ENCODE peak calls at places on chromosomes 5 and 9, in six cellular contexts. G is HCT116, W is lower lobe of right lung, D is heart right ventricle, C is heart left ventricle, Q is astrocyte. T is an unnamed sample. For H3K27me3, the result is how much of the 10 kb centered on the place peaks cover.

GRCh38 chr9:113990975-113991471 is 87.1 kb downstream of the AMBP start:
- DNase-seq in G (no peak), W (no peak), D (no peak), C (no peak), Q (no peak), T (no peak)

GRCh38 chr5:377326-377981 is 55.9 kb downstream of the AHRR start:
- DNase-seq in G (no peak), W (peak), D (no peak), C (no peak), Q (no peak), T (peak)

GRCh38 chr9:6090272-6090671 is 74.8 kb upstream of the RANBP6 start:
- DNase-seq in G (no peak), W (no peak), D (no peak), C (peak), Q (no peak), T (no peak)

GRCh38 chr5:135230326-135230925 is 168.6 kb downstream of the MACROH2A1 start:
- DNase-seq in G (no peak), W (peak), D (peak), C (peak), Q (peak), T (peak)

GRCh38 chr5:52814749-52815148 is 27.0 kb downstream of the ITGA1 start:
- DNase-seq in G (no peak), W (no peak), D (no peak), C (no peak), Q (no peak), T (no peak)

GRCh38 chr9:114738581-114739316 is 56.8 kb upstream of the TEX48 start:
- DNase-seq in G (peak), W (peak), D (peak), C (peak), Q (peak), T (peak)

GRCh38 chr5:176860381-176860780 is 38.8 kb downstream of the HK3 start:
- DNase-seq in G (no peak), W (no peak), D (no peak), C (peak), Q (no peak), T (no peak)

GRCh38 chr5:68027519-68027918 is 188.0 kb upstream of the PIK3R1 start:
- DNase-seq in G (no peak), W (no peak), D (no peak), C (no peak), Q (peak), T (no peak)

GRCh38 chr5:15592728-15593127 is 92.7 kb downstream of the FBXL7 start:
- DNase-seq in G (no peak), W (no peak), D (no peak), C (no peak), Q (no peak), T (no peak)

GRCh38 chr5:120465281-120465961 is 1.3 kb downstream of the PRR16 start:
- DNase-seq in G (no peak), W (no peak), D (peak), C (peak), Q (peak), T (peak)

GRCh38 chr9:20382460-20383071 is 239.7 kb downstream of the MLLT3 start:
- DNase-seq in G (no peak), W (no peak), D (no peak), C (no peak), Q (peak), T (no peak)

GRCh38 chr9:136969774-136970173 is 7.5 kb upstream of the PTGDS start:
- DNase-seq in G (no peak), W (no peak), D (no peak), C (no peak), Q (no peak), T (no peak)

GRCh38 chr9:101418518-101419111 is 17.0 kb downstream of the ALDOB start:
- DNase-seq in G (no peak), W (no peak), D (no peak), C (no peak), Q (peak), T (no peak)

GRCh38 chr5:141680751-141681201 is 1.3 kb downstream of the ARAP3 start:
- DNase-seq in G (no peak), W (peak), D (peak), C (peak), Q (peak), T (no peak)

GRCh38 chr9:114184071-114184470 is 28.7 kb downstream of the COL27A1 start:
- DNase-seq in G (no peak), W (peak), D (no peak), C (peak), Q (peak), T (no peak)

DNA sequence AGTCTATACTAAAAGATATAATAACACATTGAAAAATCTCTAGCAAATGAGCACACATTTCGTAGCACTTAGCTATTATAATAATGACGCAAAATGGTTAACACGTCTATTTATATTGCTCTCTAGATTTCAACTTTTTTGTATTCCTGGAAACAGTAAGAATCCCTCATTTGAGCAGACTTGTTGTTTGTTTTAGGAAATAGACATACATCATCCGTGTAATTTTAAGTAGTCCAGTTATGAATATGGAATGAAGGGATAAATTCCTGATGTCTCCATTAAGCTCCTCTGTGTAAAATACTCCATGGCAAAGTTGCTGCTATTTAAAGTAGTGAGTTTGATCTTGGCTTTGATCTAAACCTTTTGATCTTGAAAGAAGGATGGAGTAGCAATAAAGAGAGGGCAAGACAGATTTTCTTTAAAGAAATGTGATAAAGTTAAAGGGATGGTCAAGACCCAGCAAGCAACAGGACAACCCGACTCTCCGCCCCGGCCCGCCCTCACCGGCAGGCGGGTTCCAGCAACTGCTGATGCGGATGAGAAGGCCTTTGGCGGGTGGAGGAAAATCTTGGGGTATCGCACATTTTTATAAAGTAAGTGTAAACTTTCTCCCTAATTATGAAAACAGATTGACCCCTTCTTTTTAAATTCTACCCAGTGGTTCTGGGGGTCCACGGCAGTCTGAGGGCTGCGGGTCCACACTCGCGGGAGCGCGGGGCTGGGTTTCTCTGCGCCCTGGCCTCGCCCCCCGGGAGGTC is 277.4 kb downstream of the AOPEP start:
- DNase-seq in G (no peak), W (peak), D (peak), C (peak), Q (peak), T (peak)
- TF ChIP-seq CTCF in G (no peak), W (no peak), D (no peak), C (no peak), Q (no peak), T (no peak)

DNA sequence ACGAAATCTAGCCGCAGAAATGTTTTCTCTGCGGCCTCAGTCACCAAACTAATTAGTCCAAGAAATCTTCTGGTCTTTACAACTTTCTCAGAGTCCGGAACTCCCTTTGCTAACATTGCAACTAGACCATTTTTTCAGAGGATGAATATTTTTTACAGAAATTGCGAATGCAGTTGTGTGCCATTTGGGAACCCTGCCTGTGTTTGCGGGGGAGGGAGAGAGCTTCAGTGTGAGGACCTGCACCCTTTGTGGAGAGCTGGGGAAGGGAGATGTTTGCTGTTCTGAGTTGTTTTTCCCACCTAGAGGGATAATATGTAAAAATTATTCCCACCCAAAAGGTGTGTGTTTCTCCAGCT is 2.1 kb downstream of the IRX1 start:
- DNase-seq in G (no peak), W (no peak), D (no peak), C (no peak), Q (peak), T (no peak)
- H3K27me3 ChIP-seq in G (under half), W (half or more), D (half or more), C (half or more), Q (under half), T (half or more)

GRCh38 chr5:160242140-160242539 is 12.8 kb downstream of the FABP6 start:
- DNase-seq in G (no peak), W (no peak), D (no peak), C (no peak), Q (no peak), T (no peak)

GRCh38 chr5:160240350-160240749 is 11.0 kb downstream of the FABP6 start:
- DNase-seq in G (no peak), W (no peak), D (no peak), C (no peak), Q (no peak), T (no peak)

GRCh38 chr5:160250826-160251225 is 21.5 kb downstream of the FABP6 start:
- DNase-seq in G (no peak), W (no peak), D (no peak), C (no peak), Q (no peak), T (no peak)

GRCh38 chr5:160250226-160250625 is 20.9 kb downstream of the FABP6 start:
- DNase-seq in G (no peak), W (no peak), D (no peak), C (no peak), Q (no peak), T (no peak)

DNA sequence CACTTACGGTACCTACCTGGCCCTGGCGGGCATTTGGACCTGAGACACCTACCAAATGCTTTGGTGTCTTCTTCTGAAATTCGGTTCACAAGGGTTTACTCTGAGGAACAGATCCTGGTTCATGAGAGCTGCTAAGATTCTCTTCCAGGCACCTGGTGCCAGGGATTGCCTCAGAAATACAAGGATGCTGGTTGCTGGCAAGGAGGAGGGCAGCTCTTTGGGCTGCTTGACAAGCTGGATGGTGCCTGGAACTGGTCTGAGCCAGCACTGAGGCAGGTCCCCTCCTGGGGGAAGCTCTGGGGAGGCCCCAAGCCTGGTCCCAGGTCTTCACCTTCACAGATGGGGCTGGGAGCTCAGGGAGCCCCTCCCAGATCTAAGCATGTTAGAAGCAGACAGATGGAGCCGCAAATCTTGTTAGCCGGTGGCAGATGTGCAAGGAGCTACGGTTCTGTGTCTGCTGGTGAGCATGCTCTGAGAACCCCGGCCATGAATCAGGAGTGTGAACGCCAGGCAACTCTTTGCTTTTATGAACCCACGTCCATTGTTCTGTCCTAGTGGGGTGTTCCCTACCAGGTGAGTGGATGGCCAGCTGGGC is 16.3 kb downstream of the FABP6 start:
- DNase-seq in G (no peak), W (no peak), D (no peak), C (no peak), Q (no peak), T (no peak)
- H3K27ac ChIP-seq in G (no peak), W (no peak), D (no peak), C (no peak), Q (no peak), T (no peak)

GRCh38 chr9:91948423-91949292 is 1.4 kb downstream of the ROR2 start:
- DNase-seq in G (peak), W (peak), D (peak), C (peak), Q (peak), T (peak)
- TF ChIP-seq CTCF in G (peak), W (peak), D (no peak), C (no peak), Q (no peak), T (peak)

GRCh38 chr9:135050072-135050990 is 37.1 kb upstream of the OLFM1 start:
- DNase-seq in G (no peak), W (peak), D (no peak), C (no peak), Q (no peak), T (peak)
- H3K27me3 ChIP-seq in G (under half), W (under half), D (under half), C (under half), Q (under half), T (under half)